ENCODE peak calls at places on chromosomes 5 and 9, in ten cellular contexts. V is stimulated activated CD8-positive, alpha-beta memory T cell treated with anti-CD3 and anti-CD28 coated beads, Interleukin-4, amount 100 ng/mL, for 1 hour; Z is NCI-H1092 treated with DMSO at 0.1 percent for 48 hours; D is stimulated activated CD4-positive, alpha-beta T cell treated with anti-CD3 and anti-CD28 coated beads, Interleukin-2, amount 100 ng/mL, for 48 hours; J is activated T-helper 1 cell treated with Interleukin-2 at 50 U/mL for 16 hours; C is NCI-H345; N is tibial artery; S is heart left ventricle; G is psoas muscle; T is body of pancreas. F is an unnamed sample.

GRCh38 chr5:98840946-98841345 is 67.5 kb downstream of the RGMB start:
- DNase-seq in T (no peak), Z (no peak), N (no peak), G (no peak), D (no peak), J (no peak), S (no peak), C (no peak), V (no peak), F (no peak)

GRCh38 chr5:133611357-133612020 is 852 bp downstream of the FSTL4 start:
- DNase-seq in N (no peak), V (no peak), T (peak; percentile 16), D (no peak), C (peak; percentile 34), J (no peak), Z (peak; percentile 11), S (no peak), G (no peak), F (no peak)

GRCh38 chr5:109697339-109697738 is 7.6 kb downstream of the MAN2A1 start:
- DNase-seq in T (no peak), S (no peak), D (no peak), C (no peak), J (no peak), N (no peak), V (no peak), Z (no peak), G (no peak), F (no peak)

GRCh38 chr5:73300520-73301207 is 127.7 kb downstream of the TMEM174 start:
- DNase-seq in C (no peak), G (no peak), J (no peak), N (no peak), S (no peak), V (no peak), T (no peak), Z (no peak), D (no peak), F (no peak)

GRCh38 chr5:59685131-59685530 is 208.4 kb downstream of the PDE4D start:
- DNase-seq in D (no peak), T (no peak), N (no peak), S (no peak), Z (no peak), J (no peak), C (no peak), V (no peak), G (no peak), F (no peak)

GRCh38 chr9:109934499-109935214 is 154.7 kb downstream of the PALM2AKAP2 start:
- DNase-seq in Z (no peak), J (no peak), S (no peak), G (no peak), N (no peak), V (no peak), C (no peak), T (no peak), D (peak; percentile 29), F (no peak)

GRCh38 chr5:5564884-5565283 is 142.4 kb downstream of the ICE1 start:
- DNase-seq in J (no peak), C (no peak), N (no peak), D (no peak), Z (no peak), S (no peak), V (no peak), G (no peak), T (no peak), F (no peak)

GRCh38 chr5:139335811-139336210 is 5.8 kb upstream of the PAIP2 start:
- DNase-seq in D (no peak), J (no peak), T (no peak), N (no peak), S (no peak), G (no peak), V (no peak), Z (no peak), C (no peak), F (no peak)

GRCh38 chr5:51990241-51990640 is 607.0 kb downstream of the ISL1 start:
- DNase-seq in J (no peak), S (no peak), D (no peak), G (no peak), Z (no peak), C (no peak), V (no peak), T (no peak), N (no peak), F (no peak)

GRCh38 chr9:88174324-88174723 is 36.0 kb upstream of the SPATA31C2 start:
- DNase-seq in C (no peak), J (no peak), V (no peak), T (no peak), G (no peak), S (no peak), Z (peak; percentile 5), D (no peak), N (no peak), F (no peak)

GRCh38 chr9:87445646-87446045 is 52.0 kb upstream of the DAPK1 start:
- DNase-seq in D (no peak), N (peak; percentile 38), J (no peak), Z (no peak), G (no peak), T (peak; percentile 65), V (no peak), S (peak; percentile 21), C (no peak), F (no peak)

GRCh38 chr9:76321185-76321828 is 72.9 kb downstream of the RFK start:
- DNase-seq in N (no peak), V (no peak), D (no peak), G (no peak), C (no peak), J (no peak), T (no peak), Z (no peak), S (no peak), F (no peak)

GRCh38 chr5:58462154-58462553 is 2.3 kb upstream of the PLK2 start:
- DNase-seq in S (no peak), V (no peak), D (no peak), T (peak; percentile 10), G (no peak), N (no peak), J (no peak), C (peak; percentile 23), Z (no peak), F (no peak)

F was measured in mesenteric fat pad.